ENCODE peak calls at places on chromosomes 11 and 22, in eight cellular contexts. M is T-helper 1 cell, X is nephron progenitor cell, L is epithelial cell of esophagus, Y is hepatocyte, Z is right lobe of liver, J is sigmoid colon, B is smooth muscle cell of the brain vasculature. T is an unnamed sample.

GRCh38 chr22:23065069-23065451 is 5.3 kb upstream of the GNAZ start:
- DNase-seq in Z (no peak), X (no peak), Y (no peak), L (no peak), J (no peak), B (no peak), M (no peak), T (peak; percentile 1)

GRCh38 chr11:16902182-16902581 is 112.0 kb downstream of the PLEKHA7 start:
- DNase-seq in Z (no peak), X (no peak), Y (no peak), M (no peak), B (no peak), L (peak; percentile 94), J (no peak), T (no peak)

GRCh38 chr22:46267431-46268279 is at the start of gene TTC38:
- DNase-seq in L (peak; percentile 72), Y (peak; percentile 91), M (peak; percentile 46), B (no peak), Z (peak; percentile 97), J (peak; percentile 96), X (peak; percentile 86), T (peak; percentile 31)

GRCh38 chr11:121437018-121437685 is 15.0 kb upstream of the SORL1 start:
- DNase-seq in J (no peak), Z (no peak), X (no peak), B (no peak), L (peak; percentile 88), M (no peak), Y (no peak), T (no peak)

GRCh38 chr22:33188316-33188715 is 130.1 kb upstream of the SYN3 start:
- DNase-seq in B (no peak), Y (no peak), J (no peak), M (no peak), L (no peak), Z (no peak), X (no peak), T (no peak)

GRCh38 chr22:47102648-47103047 is 340.2 kb downstream of the TBC1D22A start:
- DNase-seq in Z (no peak), M (no peak), B (no peak), J (no peak), Y (peak; percentile 76), X (no peak), L (no peak), T (no peak)

GRCh38 chr22:50186181-50186731 is 543 bp downstream of the TRABD start:
- DNase-seq in X (peak; percentile 55), Z (no peak), L (no peak), B (no peak), Y (no peak), J (no peak), M (no peak), T (no peak)

GRCh38 chr22:33931406-33931805 is 11.1 kb upstream of the LARGE1 start:
- DNase-seq in J (no peak), Z (no peak), M (no peak), B (no peak), L (no peak), Y (no peak), X (no peak), T (no peak)

GRCh38 chr11:57762235-57762866 is 749 bp downstream of the CTNND1 start:
- DNase-seq in X (no peak), M (no peak), J (no peak), B (no peak), Z (no peak), Y (peak; percentile 34), L (peak; percentile 53), T (no peak)

GRCh38 chr11:31499576-31500178 is 9.7 kb downstream of the IMMP1L start:
- DNase-seq in L (no peak), X (no peak), Y (no peak), M (no peak), B (no peak), Z (no peak), J (no peak), T (no peak)

GRCh38 chr22:48089601-48090331 is 1327.3 kb downstream of the TBC1D22A start:
- DNase-seq in Y (peak; percentile 61), J (peak; percentile 86), L (no peak), X (peak; percentile 42), M (no peak), Z (no peak), B (no peak), T (no peak)

T was measured in T-cell.